ENCODE peak calls at places on chromosomes 13 and 19, in eight cellular contexts. W is HCT116, T is transverse colon, S is breast epithelium, O is HepG2, A is suprapubic skin, Z is GM23338, K is sigmoid colon. E is an unnamed sample.

GRCh38 chr13:37134411-37135041 is 29.1 kb upstream of the CSNK1A1L start:
- DNase-seq in W (no peak), T (no peak), A (no peak), O (no peak), Z (no peak), K (no peak), S (no peak), E (no peak)

GRCh38 chr13:47932953-47933687 is 68.0 kb downstream of the SUCLA2 start:
- DNase-seq in S (no peak), T (no peak), A (no peak), K (no peak), Z (peak; percentile 24), W (no peak), O (peak; percentile 76), E (no peak)

GRCh38 chr19:49988433-49988832 is 27.5 kb upstream of the SIGLEC11 start:
- DNase-seq in A (no peak), Z (no peak), O (no peak), S (no peak), T (no peak), K (no peak), W (no peak), E (no peak)

GRCh38 chr19:11651062-11651461 is 53.8 kb downstream of the ZNF627 start:
- DNase-seq in T (no peak), S (no peak), W (no peak), Z (no peak), K (no peak), O (no peak), A (no peak), E (no peak)

GRCh38 chr13:40563350-40564125 is 102.9 kb downstream of the FOXO1 start:
- DNase-seq in A (no peak), W (no peak), T (no peak), S (no peak), O (peak; percentile 97), K (no peak), Z (no peak), E (no peak)

GRCh38 chr19:45885556-45886426 is at the start of gene IRF2BP1:
- DNase-seq in S (peak; percentile 93), W (peak; percentile 84), T (peak; percentile 94), A (peak; percentile 95), Z (peak; percentile 97), K (peak; percentile 96), O (peak; percentile 89), E (no peak)

GRCh38 chr13:79485014-79485441 is 4.1 kb downstream of the NDFIP2 start:
- DNase-seq in O (peak; percentile 70), T (peak; percentile 56), A (no peak), Z (no peak), K (no peak), S (no peak), W (no peak), E (no peak)

GRCh38 chr19:18044825-18045304 is 36.9 kb downstream of the ARRDC2 start:
- DNase-seq in O (no peak), Z (peak; percentile 77), W (no peak), A (peak; percentile 77), T (peak; percentile 86), S (peak; percentile 82), K (peak; percentile 87), E (no peak)

GRCh38 chr19:39411832-39412099 is 703 bp upstream of the PLEKHG2 start:
- DNase-seq in T (peak; percentile 96), S (peak; percentile 94), W (peak; percentile 84), Z (peak; percentile 97), O (peak; percentile 90), A (peak; percentile 97), K (peak; percentile 97), E (no peak)

GRCh38 chr13:30915691-30916541 is 9.8 kb downstream of the MEDAG start:
- DNase-seq in S (no peak), W (no peak), O (no peak), K (no peak), A (no peak), T (no peak), Z (no peak), E (no peak)

GRCh38 chr13:55013051-55013450 is 1984.4 kb downstream of the OLFM4 start:
- DNase-seq in K (no peak), S (no peak), Z (peak; percentile 41), W (no peak), T (no peak), O (no peak), A (no peak), E (no peak)

GRCh38 chr13:28412981-28413380 is 81.9 kb downstream of the FLT1 start:
- DNase-seq in K (no peak), T (no peak), W (no peak), Z (no peak), S (no peak), A (no peak), O (no peak), E (no peak)

GRCh38 chr13:93413972-93414717 is 187.5 kb downstream of the GPC6 start:
- DNase-seq in S (no peak), Z (peak; percentile 58), O (no peak), K (no peak), T (no peak), A (no peak), W (no peak), E (no peak)

GRCh38 chr19:35383536-35383935 is 12.7 kb downstream of the GPR42 start:
- DNase-seq in W (no peak), A (no peak), Z (no peak), S (no peak), O (no peak), T (no peak), K (no peak), E (no peak)

GRCh38 chr13:60155978-60156377 is 7.8 kb downstream of the DIAPH3 start:
- DNase-seq in Z (peak; percentile 58), S (no peak), A (no peak), W (no peak), T (no peak), O (no peak), K (no peak), E (no peak)

GRCh38 chr13:67726979-67727378 is 496.8 kb upstream of the PCDH9 start:
- DNase-seq in K (no peak), T (peak; percentile 67), O (peak; percentile 1), A (no peak), W (no peak), Z (no peak), S (no peak), E (no peak)

GRCh38 chr13:26942184-26942583 is 181.6 kb upstream of the GPR12 start:
- DNase-seq in S (no peak), Z (no peak), A (no peak), W (no peak), O (no peak), K (no peak), T (no peak), E (no peak)

GRCh38 chr19:8595651-8596050 is 14.9 kb downstream of the ADAMTS10 start:
- DNase-seq in T (no peak), A (no peak), Z (no peak), S (no peak), K (no peak), W (no peak), O (no peak), E (no peak)

GRCh38 chr19:51372649-51373504 is at the start of gene NKG7:
- DNase-seq in S (no peak), Z (no peak), W (no peak), A (no peak), O (no peak), T (no peak), K (no peak), E (no peak)

GRCh38 chr13:79869326-79869725 is 388.4 kb downstream of the NDFIP2 start:
- DNase-seq in T (no peak), W (no peak), Z (peak; percentile 36), A (no peak), O (peak; percentile 54), S (no peak), K (no peak), E (no peak)

GRCh38 chr13:78241278-78241919 is 322.8 kb upstream of the EDNRB start:
- DNase-seq in W (no peak), S (no peak), O (peak; percentile 27), Z (peak; percentile 84), A (no peak), T (peak; percentile 21), K (no peak), E (no peak)

GRCh38 chr13:101025925-101026324 is 351.3 kb upstream of the TMTC4 start:
- DNase-seq in W (no peak), O (no peak), Z (no peak), T (no peak), A (no peak), S (no peak), K (no peak), E (no peak)

GRCh38 chr19:12973236-12973635 is 3.9 kb downstream of the DAND5 start:
- DNase-seq in W (no peak), K (no peak), A (no peak), S (no peak), T (no peak), Z (no peak), O (no peak), E (no peak)

GRCh38 chr13:28630864-28631263 is 28.1 kb upstream of the POMP start:
- DNase-seq in T (no peak), W (no peak), O (no peak), K (no peak), Z (no peak), S (no peak), A (no peak), E (no peak)

GRCh38 chr13:113926301-113926761 is 47.5 kb downstream of the C13orf46 start:
- DNase-seq in K (peak; percentile 62), W (no peak), T (no peak), A (peak; percentile 54), Z (no peak), S (no peak), O (no peak), E (no peak)

GRCh38 chr19:36973021-36973843 is 57.1 kb downstream of the ZNF568 start:
- DNase-seq in K (peak; percentile 92), O (no peak), W (no peak), A (peak; percentile 78), T (peak; percentile 80), Z (peak; percentile 95), S (peak; percentile 72), E (no peak)
- TF ChIP-seq POLR2AphosphoS5 in K (peak; percentile 44), O (no peak), W (no peak), A (no peak), T (no peak), Z (peak; percentile 79), S (peak; percentile 35), E (peak; percentile 81)

GRCh38 chr19:48738557-48739399 is 1.6 kb downstream of the RASIP1 start:
- DNase-seq in S (peak; percentile 90), K (peak; percentile 96), O (peak; percentile 92), Z (peak; percentile 97), T (peak; percentile 97), W (peak; percentile 82), A (peak; percentile 95), E (no peak)
- TF ChIP-seq CTCF in S (no peak), K (no peak), O (peak; percentile 76), Z (peak; percentile 71), T (peak; percentile 37), W (peak; percentile 34), A (no peak), E (no peak)

DNA sequence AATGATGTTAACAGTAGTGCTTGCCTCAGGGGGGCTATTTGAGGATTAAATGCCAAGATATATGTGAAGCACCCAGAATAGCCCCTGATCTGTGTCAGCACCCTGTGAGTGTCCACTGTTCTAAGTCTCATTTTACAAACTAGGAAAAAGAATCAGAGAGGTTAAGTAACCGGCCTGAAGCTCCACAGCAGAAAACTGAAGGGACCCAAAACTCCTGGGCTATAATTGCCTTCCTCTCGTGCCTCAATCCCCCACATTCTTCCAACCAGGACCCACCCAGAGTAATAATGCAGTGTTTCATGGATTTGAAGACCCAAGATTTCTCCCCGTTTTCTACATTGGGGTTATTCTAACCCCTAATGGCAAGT is 2.3 kb downstream of the PVR start:
- DNase-seq in K (no peak), O (no peak), T (no peak), S (no peak), Z (no peak), W (no peak), A (no peak), E (no peak)
- H3K4me3 ChIP-seq in K (no peak overlapping the region), O (no peak overlapping the region), T (no peak overlapping the region), S (no peak overlapping the region), Z (no peak overlapping the region), W (no peak overlapping the region), A (no peak overlapping the region), E (no peak overlapping the region)

GRCh38 chr13:97116754-97117153 is 105.4 kb upstream of the MBNL2 start:
- DNase-seq in K (peak; percentile 74), A (no peak), Z (peak; percentile 27), S (no peak), T (no peak), O (no peak), W (no peak), E (no peak)
- TF ChIP-seq POLR2AphosphoS5 in K (peak; percentile 81), A (no peak), Z (no peak), S (no peak), T (no peak), O (no peak), W (no peak), E (peak; percentile 46)

E was measured in vagina.